ENCODE peak calls at places on chromosomes 7 and 10, in ten cellular contexts. One of them, this sample, is unnamed.
A peak's percentile ranks its signal among the peaks of the same experiment; 100 is the strongest.

GRCh38 chr7:102974366-102975236 is 61.8 kb downstream of the LRRC17 start:
- DNase-seq in activated T-helper 9 cell treated with anti-CD3 and anti-CD28 coated beads, Interleukin-2, amount 50 U/mL, for 16 hours: no peak
- DNase-seq in A172: no peak
- DNase-seq in SHP77: no peak
- DNase-seq in LoVo: no peak
- DNase-seq in nephron progenitor cell: no peak
- DNase-seq in iPS-NIHi11: no peak
- DNase-seq in Caki2: no peak
- DNase-seq in GM12865: peak; percentile 5
- DNase-seq in HCT116: no peak
- DNase-seq in this sample: no peak

GRCh38 chr7:118224521-118224920 is at the start of gene ANKRD7:
- DNase-seq in activated T-helper 9 cell treated with anti-CD3 and anti-CD28 coated beads, Interleukin-2, amount 50 U/mL, for 16 hours: no peak
- DNase-seq in A172: no peak
- DNase-seq in SHP77: no peak
- DNase-seq in LoVo: no peak
- DNase-seq in nephron progenitor cell: no peak
- DNase-seq in iPS-NIHi11: no peak
- DNase-seq in Caki2: no peak
- DNase-seq in GM12865: no peak
- DNase-seq in HCT116: no peak
- DNase-seq in this sample: no peak

GRCh38 chr10:13724484-13724883 is 137.7 kb downstream of the PRPF18 start:
- DNase-seq in activated T-helper 9 cell treated with anti-CD3 and anti-CD28 coated beads, Interleukin-2, amount 50 U/mL, for 16 hours: no peak
- DNase-seq in A172: no peak
- DNase-seq in SHP77: no peak
- DNase-seq in LoVo: no peak
- DNase-seq in nephron progenitor cell: no peak
- DNase-seq in iPS-NIHi11: no peak
- DNase-seq in Caki2: no peak
- DNase-seq in GM12865: no peak
- DNase-seq in HCT116: no peak
- DNase-seq in this sample: no peak

GRCh38 chr10:33735463-33735862 is 401.0 kb upstream of the NRP1 start:
- DNase-seq in activated T-helper 9 cell treated with anti-CD3 and anti-CD28 coated beads, Interleukin-2, amount 50 U/mL, for 16 hours: no peak
- DNase-seq in A172: no peak
- DNase-seq in SHP77: no peak
- DNase-seq in LoVo: no peak
- DNase-seq in nephron progenitor cell: no peak
- DNase-seq in iPS-NIHi11: no peak
- DNase-seq in Caki2: peak; percentile 59
- DNase-seq in GM12865: peak; percentile 46
- DNase-seq in HCT116: no peak
- DNase-seq in this sample: no peak

GRCh38 chr10:75546004-75546403 is 114.6 kb downstream of the LRMDA start:
- DNase-seq in activated T-helper 9 cell treated with anti-CD3 and anti-CD28 coated beads, Interleukin-2, amount 50 U/mL, for 16 hours: no peak
- DNase-seq in A172: no peak
- DNase-seq in SHP77: no peak
- DNase-seq in LoVo: no peak
- DNase-seq in nephron progenitor cell: no peak
- DNase-seq in iPS-NIHi11: no peak
- DNase-seq in Caki2: no peak
- DNase-seq in GM12865: peak; percentile 16
- DNase-seq in HCT116: no peak
- DNase-seq in this sample: no peak

GRCh38 chr10:8758029-8758428 is 703.5 kb downstream of the GATA3 start:
- DNase-seq in activated T-helper 9 cell treated with anti-CD3 and anti-CD28 coated beads, Interleukin-2, amount 50 U/mL, for 16 hours: no peak
- DNase-seq in A172: no peak
- DNase-seq in SHP77: no peak
- DNase-seq in LoVo: peak; percentile 8
- DNase-seq in nephron progenitor cell: no peak
- DNase-seq in iPS-NIHi11: no peak
- DNase-seq in Caki2: peak; percentile 35
- DNase-seq in GM12865: no peak
- DNase-seq in HCT116: no peak
- DNase-seq in this sample: no peak

GRCh38 chr10:71582019-71582418 is 137.6 kb downstream of the C10orf105 start:
- DNase-seq in activated T-helper 9 cell treated with anti-CD3 and anti-CD28 coated beads, Interleukin-2, amount 50 U/mL, for 16 hours: no peak
- DNase-seq in A172: peak; percentile 41
- DNase-seq in SHP77: no peak
- DNase-seq in LoVo: peak; percentile 12
- DNase-seq in nephron progenitor cell: peak; percentile 77
- DNase-seq in iPS-NIHi11: peak; percentile 71
- DNase-seq in Caki2: peak; percentile 26
- DNase-seq in GM12865: peak; percentile 5
- DNase-seq in HCT116: no peak
- DNase-seq in this sample: peak; percentile 35

GRCh38 chr7:71776726-71777125 is 635.4 kb downstream of the CALN1 start:
- DNase-seq in activated T-helper 9 cell treated with anti-CD3 and anti-CD28 coated beads, Interleukin-2, amount 50 U/mL, for 16 hours: no peak
- DNase-seq in A172: no peak
- DNase-seq in SHP77: no peak
- DNase-seq in LoVo: no peak
- DNase-seq in nephron progenitor cell: no peak
- DNase-seq in iPS-NIHi11: no peak
- DNase-seq in Caki2: no peak
- DNase-seq in GM12865: no peak
- DNase-seq in HCT116: no peak
- DNase-seq in this sample: no peak

GRCh38 chr10:74433993-74434392 is 283.0 kb downstream of the ADK start:
- DNase-seq in activated T-helper 9 cell treated with anti-CD3 and anti-CD28 coated beads, Interleukin-2, amount 50 U/mL, for 16 hours: no peak
- DNase-seq in A172: no peak
- DNase-seq in SHP77: no peak
- DNase-seq in LoVo: no peak
- DNase-seq in nephron progenitor cell: no peak
- DNase-seq in iPS-NIHi11: no peak
- DNase-seq in Caki2: no peak
- DNase-seq in GM12865: no peak
- DNase-seq in HCT116: no peak
- DNase-seq in this sample: no peak

GRCh38 chr7:136859798-136860197 is 8.7 kb upstream of the CHRM2 start:
- DNase-seq in activated T-helper 9 cell treated with anti-CD3 and anti-CD28 coated beads, Interleukin-2, amount 50 U/mL, for 16 hours: no peak
- DNase-seq in A172: no peak
- DNase-seq in SHP77: no peak
- DNase-seq in LoVo: no peak
- DNase-seq in nephron progenitor cell: no peak
- DNase-seq in iPS-NIHi11: no peak
- DNase-seq in Caki2: no peak
- DNase-seq in GM12865: no peak
- DNase-seq in HCT116: no peak
- DNase-seq in this sample: no peak

GRCh38 chr10:52706347-52707070 is 66.1 kb downstream of the MBL2 start:
- DNase-seq in activated T-helper 9 cell treated with anti-CD3 and anti-CD28 coated beads, Interleukin-2, amount 50 U/mL, for 16 hours: no peak
- DNase-seq in A172: peak; percentile 96
- DNase-seq in SHP77: no peak
- DNase-seq in LoVo: no peak
- DNase-seq in nephron progenitor cell: no peak
- DNase-seq in iPS-NIHi11: no peak
- DNase-seq in Caki2: no peak
- DNase-seq in GM12865: no peak
- DNase-seq in HCT116: no peak
- DNase-seq in this sample: no peak

GRCh38 chr10:119198438-119198837 is 8.9 kb upstream of the GRK5 start:
- DNase-seq in activated T-helper 9 cell treated with anti-CD3 and anti-CD28 coated beads, Interleukin-2, amount 50 U/mL, for 16 hours: no peak
- DNase-seq in A172: no peak
- DNase-seq in SHP77: no peak
- DNase-seq in LoVo: no peak
- DNase-seq in nephron progenitor cell: peak; percentile 20
- DNase-seq in iPS-NIHi11: no peak
- DNase-seq in Caki2: no peak
- DNase-seq in GM12865: peak; percentile 38
- DNase-seq in HCT116: no peak
- DNase-seq in this sample: no peak

GRCh38 chr10:101228682-101229274 is 485 bp downstream of the LBX1 start:
- DNase-seq in activated T-helper 9 cell treated with anti-CD3 and anti-CD28 coated beads, Interleukin-2, amount 50 U/mL, for 16 hours: no peak
- DNase-seq in A172: no peak
- DNase-seq in SHP77: no peak
- DNase-seq in LoVo: no peak
- DNase-seq in nephron progenitor cell: peak; percentile 65
- DNase-seq in iPS-NIHi11: peak; percentile 74
- DNase-seq in Caki2: no peak
- DNase-seq in GM12865: no peak
- DNase-seq in HCT116: no peak
- DNase-seq in this sample: no peak

GRCh38 chr7:36071605-36072004 is 81.4 kb upstream of the EEPD1 start:
- DNase-seq in activated T-helper 9 cell treated with anti-CD3 and anti-CD28 coated beads, Interleukin-2, amount 50 U/mL, for 16 hours: no peak
- DNase-seq in A172: no peak
- DNase-seq in SHP77: no peak
- DNase-seq in LoVo: no peak
- DNase-seq in nephron progenitor cell: no peak
- DNase-seq in iPS-NIHi11: no peak
- DNase-seq in Caki2: no peak
- DNase-seq in GM12865: no peak
- DNase-seq in HCT116: no peak
- DNase-seq in this sample: no peak

GRCh38 chr10:131187886-131188285 is 123.6 kb downstream of the TCERG1L start:
- DNase-seq in activated T-helper 9 cell treated with anti-CD3 and anti-CD28 coated beads, Interleukin-2, amount 50 U/mL, for 16 hours: no peak
- DNase-seq in A172: no peak
- DNase-seq in SHP77: no peak
- DNase-seq in LoVo: no peak
- DNase-seq in nephron progenitor cell: peak; percentile 54
- DNase-seq in iPS-NIHi11: no peak
- DNase-seq in Caki2: no peak
- DNase-seq in GM12865: no peak
- DNase-seq in HCT116: no peak
- DNase-seq in this sample: no peak

GRCh38 chr10:117899181-117899683 is 147.5 kb downstream of the RAB11FIP2 start:
- DNase-seq in activated T-helper 9 cell treated with anti-CD3 and anti-CD28 coated beads, Interleukin-2, amount 50 U/mL, for 16 hours: no peak
- DNase-seq in A172: no peak
- DNase-seq in SHP77: no peak
- DNase-seq in LoVo: no peak
- DNase-seq in nephron progenitor cell: peak; percentile 5
- DNase-seq in iPS-NIHi11: no peak
- DNase-seq in Caki2: no peak
- DNase-seq in GM12865: no peak
- DNase-seq in HCT116: no peak
- DNase-seq in this sample: no peak

GRCh38 chr10:103795634-103796265 is 59.6 kb downstream of the SH3PXD2A start:
- DNase-seq in activated T-helper 9 cell treated with anti-CD3 and anti-CD28 coated beads, Interleukin-2, amount 50 U/mL, for 16 hours: no peak
- DNase-seq in A172: no peak
- DNase-seq in SHP77: no peak
- DNase-seq in LoVo: no peak
- DNase-seq in nephron progenitor cell: no peak
- DNase-seq in iPS-NIHi11: no peak
- DNase-seq in Caki2: no peak
- DNase-seq in GM12865: no peak
- DNase-seq in HCT116: no peak
- DNase-seq in this sample: no peak

GRCh38 chr10:70357447-70358035 is 24.9 kb downstream of the LRRC20 start:
- DNase-seq in activated T-helper 9 cell treated with anti-CD3 and anti-CD28 coated beads, Interleukin-2, amount 50 U/mL, for 16 hours: no peak
- DNase-seq in A172: peak; percentile 42
- DNase-seq in SHP77: no peak
- DNase-seq in LoVo: no peak
- DNase-seq in nephron progenitor cell: no peak
- DNase-seq in iPS-NIHi11: no peak
- DNase-seq in Caki2: no peak
- DNase-seq in GM12865: peak; percentile 53
- DNase-seq in HCT116: no peak
- DNase-seq in this sample: no peak

GRCh38 chr10:61280303-61280702 is 172.9 kb downstream of the TMEM26 start:
- DNase-seq in activated T-helper 9 cell treated with anti-CD3 and anti-CD28 coated beads, Interleukin-2, amount 50 U/mL, for 16 hours: no peak
- DNase-seq in A172: peak; percentile 85
- DNase-seq in SHP77: no peak
- DNase-seq in LoVo: peak; percentile 9
- DNase-seq in nephron progenitor cell: no peak
- DNase-seq in iPS-NIHi11: no peak
- DNase-seq in Caki2: peak; percentile 19
- DNase-seq in GM12865: no peak
- DNase-seq in HCT116: no peak
- DNase-seq in this sample: peak; percentile 4

GRCh38 chr7:1669486-1669951 is 558 bp upstream of the ELFN1 start:
- DNase-seq in activated T-helper 9 cell treated with anti-CD3 and anti-CD28 coated beads, Interleukin-2, amount 50 U/mL, for 16 hours: no peak
- DNase-seq in A172: no peak
- DNase-seq in SHP77: no peak
- DNase-seq in LoVo: no peak
- DNase-seq in nephron progenitor cell: no peak
- DNase-seq in iPS-NIHi11: peak; percentile 64
- DNase-seq in Caki2: no peak
- DNase-seq in GM12865: no peak
- DNase-seq in HCT116: no peak
- DNase-seq in this sample: no peak

GRCh38 chr10:5668429-5668828 is 2.0 kb upstream of the ASB13 start:
- DNase-seq in activated T-helper 9 cell treated with anti-CD3 and anti-CD28 coated beads, Interleukin-2, amount 50 U/mL, for 16 hours: no peak
- DNase-seq in A172: no peak
- DNase-seq in SHP77: no peak
- DNase-seq in LoVo: no peak
- DNase-seq in nephron progenitor cell: no peak
- DNase-seq in iPS-NIHi11: no peak
- DNase-seq in Caki2: no peak
- DNase-seq in GM12865: no peak
- DNase-seq in HCT116: no peak
- DNase-seq in this sample: no peak

GRCh38 chr7:98754041-98754479 is 115.8 kb downstream of the TMEM130 start:
- DNase-seq in activated T-helper 9 cell treated with anti-CD3 and anti-CD28 coated beads, Interleukin-2, amount 50 U/mL, for 16 hours: no peak
- DNase-seq in A172: peak; percentile 44
- DNase-seq in SHP77: peak; percentile 11
- DNase-seq in LoVo: peak; percentile 14
- DNase-seq in nephron progenitor cell: no peak
- DNase-seq in iPS-NIHi11: peak; percentile 82
- DNase-seq in Caki2: peak; percentile 34
- DNase-seq in GM12865: peak; percentile 29
- DNase-seq in HCT116: peak; percentile 35
- DNase-seq in this sample: no peak

GRCh38 chr10:74039561-74040145 is 41.7 kb downstream of the VCL start:
- DNase-seq in activated T-helper 9 cell treated with anti-CD3 and anti-CD28 coated beads, Interleukin-2, amount 50 U/mL, for 16 hours: no peak
- DNase-seq in A172: no peak
- DNase-seq in SHP77: no peak
- DNase-seq in LoVo: no peak
- DNase-seq in nephron progenitor cell: no peak
- DNase-seq in iPS-NIHi11: no peak
- DNase-seq in Caki2: no peak
- DNase-seq in GM12865: no peak
- DNase-seq in HCT116: no peak
- DNase-seq in this sample: no peak

GRCh38 chr10:45375716-45376231 is 1.8 kb downstream of the ALOX5 start:
- DNase-seq in activated T-helper 9 cell treated with anti-CD3 and anti-CD28 coated beads, Interleukin-2, amount 50 U/mL, for 16 hours: no peak
- DNase-seq in A172: no peak
- DNase-seq in SHP77: no peak
- DNase-seq in LoVo: no peak
- DNase-seq in nephron progenitor cell: no peak
- DNase-seq in iPS-NIHi11: no peak
- DNase-seq in Caki2: no peak
- DNase-seq in GM12865: peak; percentile 39
- DNase-seq in HCT116: no peak
- DNase-seq in this sample: no peak

GRCh38 chr10:69901623-69902505 is 100.2 kb downstream of the COL13A1 start:
- DNase-seq in activated T-helper 9 cell treated with anti-CD3 and anti-CD28 coated beads, Interleukin-2, amount 50 U/mL, for 16 hours: no peak
- DNase-seq in A172: peak; percentile 41
- DNase-seq in SHP77: no peak
- DNase-seq in LoVo: peak; percentile 38
- DNase-seq in nephron progenitor cell: peak; percentile 72
- DNase-seq in iPS-NIHi11: peak; percentile 92
- DNase-seq in Caki2: peak; percentile 10
- DNase-seq in GM12865: peak; percentile 30
- DNase-seq in HCT116: peak; percentile 28
- DNase-seq in this sample: peak; percentile 93

GRCh38 chr10:96395931-96396877 is 37.4 kb upstream of the OPALIN start:
- DNase-seq in activated T-helper 9 cell treated with anti-CD3 and anti-CD28 coated beads, Interleukin-2, amount 50 U/mL, for 16 hours: peak; percentile 36
- DNase-seq in A172: peak; percentile 57
- DNase-seq in SHP77: peak; percentile 42
- DNase-seq in LoVo: peak; percentile 62
- DNase-seq in nephron progenitor cell: peak; percentile 73
- DNase-seq in iPS-NIHi11: peak; percentile 90
- DNase-seq in Caki2: peak; percentile 49
- DNase-seq in GM12865: peak; percentile 81
- DNase-seq in HCT116: peak; percentile 21
- DNase-seq in this sample: peak; percentile 80

GRCh38 chr10:97534746-97535367 is 36.1 kb downstream of the UBTD1 start:
- DNase-seq in activated T-helper 9 cell treated with anti-CD3 and anti-CD28 coated beads, Interleukin-2, amount 50 U/mL, for 16 hours: no peak
- DNase-seq in A172: no peak
- DNase-seq in SHP77: no peak
- DNase-seq in LoVo: no peak
- DNase-seq in nephron progenitor cell: peak; percentile 47
- DNase-seq in iPS-NIHi11: peak; percentile 82
- DNase-seq in Caki2: no peak
- DNase-seq in GM12865: peak; percentile 64
- DNase-seq in HCT116: no peak
- DNase-seq in this sample: no peak

GRCh38 chr10:132836832-132837540 is 51.0 kb upstream of the NKX6-2 start:
- DNase-seq in activated T-helper 9 cell treated with anti-CD3 and anti-CD28 coated beads, Interleukin-2, amount 50 U/mL, for 16 hours: peak; percentile 19
- DNase-seq in A172: peak; percentile 4
- DNase-seq in SHP77: peak; percentile 16
- DNase-seq in LoVo: peak; percentile 25
- DNase-seq in nephron progenitor cell: peak; percentile 71
- DNase-seq in iPS-NIHi11: peak; percentile 95
- DNase-seq in Caki2: peak; percentile 33
- DNase-seq in GM12865: no peak
- DNase-seq in HCT116: no peak
- DNase-seq in this sample: peak; percentile 56